ENCODE peak calls at places on chromosomes 4 and X, in five cellular contexts. U is G401, M is A172, W is psoas muscle, G is H9. J is an unnamed sample.

GRCh38 chrX:55057691-55058249 is 17.1 kb upstream of the PAGE2B start:
- DNase-seq in M (peak), G (no peak), U (peak), W (no peak), J (peak)

GRCh38 chr4:101593666-101594065 is 196.9 kb upstream of the BANK1 start:
- DNase-seq in W (no peak), G (no peak), M (no peak), U (no peak), J (no peak)

GRCh38 chr4:186906722-186907121 is 183.1 kb upstream of the FAT1 start:
- DNase-seq in U (no peak), G (no peak), M (no peak), W (no peak), J (no peak)

GRCh38 chr4:4677825-4678522 is 136.1 kb upstream of the STX18 start:
- DNase-seq in M (no peak), G (peak), U (peak), W (no peak), J (no peak)

GRCh38 chr4:71235321-71236206 is 103.3 kb upstream of the SLC4A4 start:
- DNase-seq in W (no peak), M (no peak), U (peak), G (no peak), J (no peak)

GRCh38 chrX:39939678-39940077 is 158.1 kb downstream of the BCOR start:
- DNase-seq in M (no peak), U (no peak), W (no peak), G (no peak), J (no peak)

GRCh38 chrX:43743100-43743822 is 87.2 kb downstream of the MAOA start:
- DNase-seq in M (no peak), U (no peak), W (no peak), G (no peak), J (no peak)

GRCh38 chr4:25810815-25811690 is 51.7 kb downstream of the SEL1L3 start:
- DNase-seq in M (no peak), U (no peak), W (no peak), G (peak), J (no peak)

GRCh38 chrX:36950495-36951253 is 57.5 kb upstream of the FAM47C start:
- DNase-seq in G (peak), M (no peak), U (no peak), W (no peak), J (no peak)

GRCh38 chr4:105194328-105195231 is 47.9 kb downstream of the TET2 start:
- DNase-seq in M (no peak), W (no peak), G (no peak), U (no peak), J (no peak)

GRCh38 chr4:186248643-186249042 is 17.3 kb upstream of the F11 start:
- DNase-seq in W (no peak), U (no peak), M (no peak), G (no peak), J (no peak)

GRCh38 chrX:113975441-113975840 is 608.4 kb upstream of the HTR2C start:
- DNase-seq in U (no peak), G (no peak), M (no peak), W (no peak), J (no peak)

GRCh38 chr4:138681000-138681604 is 334.5 kb upstream of the NOCT start:
- DNase-seq in W (peak), M (peak), U (peak), G (peak), J (peak)

GRCh38 chr4:103451341-103451740 is 253.2 kb upstream of the CENPE start:
- DNase-seq in G (no peak), M (no peak), W (no peak), U (no peak), J (no peak)

GRCh38 chr4:168480991-168481588 is 798 bp upstream of the DDX60L start:
- DNase-seq in U (no peak), M (peak), G (no peak), W (no peak), J (no peak)

GRCh38 chrX:126489141-126489540 is 63.5 kb downstream of the DCAF12L1 start:
- DNase-seq in U (no peak), W (no peak), M (no peak), G (no peak), J (no peak)

J was measured in cerebellar nuclear complex.